ENCODE peak calls at places on chromosomes 4 and X, in ten cellular contexts. Z, F, W, K, S, N, H, B, U and C are unnamed samples.

GRCh38 chr4:67438975-67439374 is 106.3 kb downstream of the CENPC start:
- DNase-seq in Z (no peak), F (no peak), W (no peak), K (no peak), S (no peak), N (no peak), H (no peak), B (no peak), U (no peak), C (no peak)

GRCh38 chrX:7139202-7140081 is 8.1 kb upstream of the STS start:
- DNase-seq in Z (no peak), F (no peak), W (no peak), K (no peak), S (no peak), N (peak; percentile 32), H (no peak), B (no peak), U (peak; percentile 85), C (no peak)

GRCh38 chr4:89110541-89110985 is 770 bp upstream of the TIGD2 start:
- DNase-seq in Z (no peak), F (no peak), W (peak; percentile 27), K (no peak), S (no peak), N (no peak), H (no peak), B (no peak), U (no peak), C (no peak)

GRCh38 chr4:73067971-73068394 is 1.5 kb downstream of the COX18 start:
- DNase-seq in Z (no peak), F (no peak), W (no peak), K (no peak), S (no peak), N (no peak), H (no peak), B (no peak), U (peak; percentile 64), C (no peak)

GRCh38 chrX:114077773-114078172 is 506.1 kb upstream of the HTR2C start:
- DNase-seq in Z (no peak), F (no peak), W (no peak), K (no peak), S (no peak), N (no peak), H (no peak), B (no peak), U (no peak), C (no peak)

GRCh38 chrX:9420513-9420912 is 44.3 kb upstream of the TBL1X start:
- DNase-seq in Z (no peak), F (no peak), W (no peak), K (no peak), S (no peak), N (no peak), H (no peak), B (no peak), U (no peak), C (no peak)

GRCh38 chrX:10017866-10018265 is 50.7 kb downstream of the CLDN34 start:
- DNase-seq in Z (no peak), F (no peak), W (peak; percentile 48), K (peak; percentile 72), S (no peak), N (no peak), H (no peak), B (peak; percentile 48), U (peak; percentile 48), C (no peak)

GRCh38 chrX:13661735-13662536 is 9.0 kb downstream of the TCEANC start:
- DNase-seq in Z (no peak), F (no peak), W (no peak), K (no peak), S (no peak), N (no peak), H (no peak), B (no peak), U (peak; percentile 36), C (no peak)

GRCh38 chr4:25592670-25593069 is 63.0 kb upstream of the SLC34A2 start:
- DNase-seq in Z (no peak), F (no peak), W (no peak), K (no peak), S (no peak), N (no peak), H (no peak), B (no peak), U (no peak), C (no peak)

GRCh38 chr4:167890226-167890625 is 202.1 kb upstream of the ANXA10 start:
- DNase-seq in Z (no peak), F (no peak), W (no peak), K (no peak), S (no peak), N (no peak), H (no peak), B (no peak), U (no peak), C (no peak)

GRCh38 chr4:52862605-52863236 is 604 bp downstream of the RASL11B start:
- DNase-seq in Z (no peak), F (no peak), W (no peak), K (no peak), S (no peak), N (no peak), H (peak; percentile 14), B (peak; percentile 29), U (no peak), C (no peak)

GRCh38 chr4:52861879-52862604 is at the start of gene RASL11B:
- DNase-seq in Z (peak; percentile 89), F (peak; percentile 89), W (peak; percentile 74), K (peak; percentile 40), S (peak; percentile 71), N (peak; percentile 89), H (peak; percentile 91), B (peak; percentile 78), U (peak; percentile 95), C (peak; percentile 90)

GRCh38 chr4:52865305-52865704 is 3.2 kb downstream of the RASL11B start:
- DNase-seq in Z (no peak), F (no peak), W (no peak), K (no peak), S (no peak), N (no peak), H (no peak), B (no peak), U (no peak), C (no peak)

GRCh38 chr4:52864816-52865215 is 2.7 kb downstream of the RASL11B start:
- DNase-seq in Z (no peak), F (no peak), W (no peak), K (no peak), S (no peak), N (no peak), H (peak; percentile 38), B (peak; percentile 97), U (no peak), C (no peak)

GRCh38 chr4:52863324-52863723 is 1.2 kb downstream of the RASL11B start:
- DNase-seq in Z (no peak), F (no peak), W (no peak), K (no peak), S (no peak), N (no peak), H (no peak), B (no peak), U (no peak), C (no peak)
- H3K4me1 ChIP-seq in Z (peaks cover 8% of the 10 kb centered on the region), F (peaks cover 5% of the 10 kb centered on the region), W (peaks cover 2% of the 10 kb centered on the region), K (no peaks in the 10 kb centered on the region), S (no peaks in the 10 kb centered on the region), N (peaks cover 15% of the 10 kb centered on the region), H (no peaks in the 10 kb centered on the region), B (peaks cover 9% of the 10 kb centered on the region), U (no peaks in the 10 kb centered on the region), C (peaks cover 19% of the 10 kb centered on the region)

GRCh38 chrX:45447995-45448394 is 247.3 kb upstream of the DIPK2B start:
- DNase-seq in Z (no peak), F (no peak), W (no peak), K (no peak), S (no peak), N (no peak), H (no peak), B (no peak), U (no peak), C (no peak)
- H3K4me1 ChIP-seq in Z (no peaks in the 10 kb centered on the region), F (no peaks in the 10 kb centered on the region), W (no peaks in the 10 kb centered on the region), K (peaks cover 23% of the 10 kb centered on the region), S (no peaks in the 10 kb centered on the region), N (no peaks in the 10 kb centered on the region), H (no peaks in the 10 kb centered on the region), B (peaks cover 10% of the 10 kb centered on the region), U (peaks cover 13% of the 10 kb centered on the region), C (peaks cover 3% of the 10 kb centered on the region)

GRCh38 chrX:45778621-45779020 is 577.9 kb upstream of the DIPK2B start:
- DNase-seq in Z (no peak), F (no peak), W (no peak), K (no peak), S (no peak), N (no peak), H (no peak), B (no peak), U (peak; percentile 50), C (no peak)

GRCh38 chrX:45771560-45772340 is 571.1 kb upstream of the DIPK2B start:
- DNase-seq in Z (no peak), F (peak; percentile 53), W (peak; percentile 69), K (peak; percentile 38), S (no peak), N (peak; percentile 29), H (peak; percentile 12), B (peak; percentile 80), U (peak; percentile 83), C (no peak)

GRCh38 chrX:45774961-45775360 is 574.3 kb upstream of the DIPK2B start:
- DNase-seq in Z (no peak), F (no peak), W (no peak), K (no peak), S (no peak), N (no peak), H (no peak), B (peak; percentile 79), U (peak; percentile 88), C (no peak)

GRCh38 chrX:45771114-45771513 is 570.4 kb upstream of the DIPK2B start:
- DNase-seq in Z (no peak), F (peak; percentile 40), W (peak; percentile 79), K (peak; percentile 82), S (no peak), N (no peak), H (no peak), B (peak; percentile 86), U (peak; percentile 91), C (no peak)

DNA sequence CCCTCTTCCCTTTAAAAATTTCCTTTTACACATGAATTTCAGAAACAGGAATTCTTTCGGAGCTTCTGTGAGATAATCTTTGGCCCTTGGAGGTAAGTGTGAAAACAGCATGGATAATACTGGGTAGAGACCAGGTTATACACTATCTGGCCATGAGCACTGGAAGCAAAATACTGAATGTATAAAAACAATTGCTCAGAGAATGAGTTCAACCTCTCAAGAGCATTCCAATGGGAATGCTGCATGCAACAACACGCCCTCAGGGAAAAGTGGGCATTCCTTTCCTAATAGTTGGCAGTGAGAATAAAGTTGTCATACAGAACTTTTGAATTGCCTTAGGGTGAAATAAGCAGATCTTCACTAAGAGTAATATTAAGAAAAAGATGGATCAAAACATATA is 574.8 kb upstream of the DIPK2B start:
- DNase-seq in Z (no peak), F (no peak), W (no peak), K (peak; percentile 49), S (no peak), N (no peak), H (no peak), B (peak; percentile 80), U (peak; percentile 87), C (no peak)
- H3K4me1 ChIP-seq in Z (no peaks in the 10 kb centered on the region), F (peaks cover 9% of the 10 kb centered on the region), W (no peaks in the 10 kb centered on the region), K (peaks cover 88% of the 10 kb centered on the region), S (peaks cover 5% of the 10 kb centered on the region), N (no peaks in the 10 kb centered on the region), H (no peaks in the 10 kb centered on the region), B (peaks cover 50% of the 10 kb centered on the region), U (peaks cover 56% of the 10 kb centered on the region), C (no peaks in the 10 kb centered on the region)

DNA sequence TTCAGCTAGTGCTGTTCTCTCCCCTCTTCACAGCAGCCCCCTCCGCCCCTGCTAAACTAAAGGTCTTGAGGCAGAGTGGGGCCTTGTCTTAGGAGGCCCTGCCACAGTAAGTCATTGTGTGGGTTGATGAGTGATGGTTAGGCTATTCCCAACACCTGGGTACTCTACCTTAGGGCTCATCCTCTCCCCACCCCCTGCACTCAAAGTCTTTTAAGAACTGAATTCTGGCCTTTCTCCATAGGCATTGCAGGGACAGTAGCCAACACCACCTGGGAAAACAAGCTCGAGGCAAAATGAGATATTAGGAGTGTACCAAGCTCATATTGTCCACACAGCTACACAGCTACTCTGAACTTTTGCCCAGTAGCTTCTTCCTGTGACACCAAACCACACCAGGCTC is 42.5 kb downstream of the RAB40AL start:
- DNase-seq in Z (no peak), F (no peak), W (no peak), K (no peak), S (no peak), N (no peak), H (no peak), B (no peak), U (no peak), C (no peak)
- H3K4me1 ChIP-seq in Z (no peaks in the 10 kb centered on the region), F (no peaks in the 10 kb centered on the region), W (no peaks in the 10 kb centered on the region), K (no peaks in the 10 kb centered on the region), S (no peaks in the 10 kb centered on the region), N (no peaks in the 10 kb centered on the region), H (no peaks in the 10 kb centered on the region), B (no peaks in the 10 kb centered on the region), U (peaks cover 39% of the 10 kb centered on the region), C (no peaks in the 10 kb centered on the region)